ENCODE peak calls at places on chromosomes 5 and 9, in five cellular contexts. One of them, this sample, is unnamed.
A peak's percentile ranks its signal among the peaks of the same experiment; 100 is the strongest.

GRCh38 chr9:120486835-120487234 is 93.1 kb downstream of the CDK5RAP2 start:
- DNase-seq in kidney epithelial cell: no peak
- DNase-seq in left cardiac atrium: no peak
- DNase-seq in fibroblast of lung: no peak
- DNase-seq in MV-4-11: no peak
- DNase-seq in this sample: no peak

GRCh38 chr9:37010976-37011375 is 23.1 kb downstream of the PAX5 start:
- DNase-seq in kidney epithelial cell: no peak
- DNase-seq in left cardiac atrium: no peak
- DNase-seq in fibroblast of lung: no peak
- DNase-seq in MV-4-11: no peak
- DNase-seq in this sample: no peak

GRCh38 chr9:27393054-27393846 is 96.3 kb upstream of the EQTN start:
- DNase-seq in kidney epithelial cell: no peak
- DNase-seq in left cardiac atrium: no peak
- DNase-seq in fibroblast of lung: no peak
- DNase-seq in MV-4-11: no peak
- DNase-seq in this sample: no peak

GRCh38 chr5:9621379-9621903 is 8.7 kb downstream of the TAS2R1 start:
- DNase-seq in kidney epithelial cell: no peak
- DNase-seq in left cardiac atrium: no peak
- DNase-seq in fibroblast of lung: peak; percentile 74
- DNase-seq in MV-4-11: no peak
- DNase-seq in this sample: no peak

GRCh38 chr5:142807378-142807911 is 37.3 kb downstream of the ARHGAP26 start:
- DNase-seq in kidney epithelial cell: no peak
- DNase-seq in left cardiac atrium: peak; percentile 57
- DNase-seq in fibroblast of lung: no peak
- DNase-seq in MV-4-11: peak; percentile 83
- DNase-seq in this sample: no peak

GRCh38 chr9:36190388-36191289 is at the start of gene CLTA:
- DNase-seq in kidney epithelial cell: peak; percentile 95
- DNase-seq in left cardiac atrium: peak; percentile 97
- DNase-seq in fibroblast of lung: peak; percentile 99
- DNase-seq in MV-4-11: peak; percentile 99
- DNase-seq in this sample: peak; percentile 97

GRCh38 chr9:77488439-77489126 is 159.5 kb downstream of the GNA14 start:
- DNase-seq in kidney epithelial cell: no peak
- DNase-seq in left cardiac atrium: no peak
- DNase-seq in fibroblast of lung: no peak
- DNase-seq in MV-4-11: no peak
- DNase-seq in this sample: no peak

GRCh38 chr5:61866930-61867329 is 439.1 kb upstream of the KIF2A start:
- DNase-seq in kidney epithelial cell: peak; percentile 52
- DNase-seq in left cardiac atrium: no peak
- DNase-seq in fibroblast of lung: peak; percentile 90
- DNase-seq in MV-4-11: peak; percentile 84
- DNase-seq in this sample: peak; percentile 80

GRCh38 chr9:93156475-93157008 is 22.5 kb upstream of the NINJ1 start:
- DNase-seq in kidney epithelial cell: no peak
- DNase-seq in left cardiac atrium: no peak
- DNase-seq in fibroblast of lung: no peak
- DNase-seq in MV-4-11: no peak
- DNase-seq in this sample: no peak

GRCh38 chr5:71586052-71586940 is 844 bp upstream of the MCCC2 start:
- DNase-seq in kidney epithelial cell: no peak
- DNase-seq in left cardiac atrium: no peak
- DNase-seq in fibroblast of lung: peak; percentile 33
- DNase-seq in MV-4-11: peak; percentile 53
- DNase-seq in this sample: no peak

GRCh38 chr5:9498541-9499497 is 47.1 kb downstream of the SEMA5A start:
- DNase-seq in kidney epithelial cell: no peak
- DNase-seq in left cardiac atrium: no peak
- DNase-seq in fibroblast of lung: no peak
- DNase-seq in MV-4-11: no peak
- DNase-seq in this sample: no peak

GRCh38 chr5:78591227-78591626 is 57.3 kb downstream of the LHFPL2 start:
- DNase-seq in kidney epithelial cell: peak; percentile 31
- DNase-seq in left cardiac atrium: no peak
- DNase-seq in fibroblast of lung: peak; percentile 90
- DNase-seq in MV-4-11: no peak
- DNase-seq in this sample: peak; percentile 70

GRCh38 chr5:63125862-63126261 is 547.2 kb downstream of the LRRC70 start:
- DNase-seq in kidney epithelial cell: no peak
- DNase-seq in left cardiac atrium: no peak
- DNase-seq in fibroblast of lung: peak; percentile 75
- DNase-seq in MV-4-11: peak; percentile 36
- DNase-seq in this sample: no peak

GRCh38 chr5:97425511-97425910 is 242.5 kb upstream of the RIOK2 start:
- DNase-seq in kidney epithelial cell: no peak
- DNase-seq in left cardiac atrium: no peak
- DNase-seq in fibroblast of lung: peak; percentile 2
- DNase-seq in MV-4-11: no peak
- DNase-seq in this sample: no peak

GRCh38 chr5:109506556-109506955 is 96.8 kb upstream of the PJA2 start:
- DNase-seq in kidney epithelial cell: no peak
- DNase-seq in left cardiac atrium: no peak
- DNase-seq in fibroblast of lung: no peak
- DNase-seq in MV-4-11: peak; percentile 87
- DNase-seq in this sample: no peak

This sample was measured in epithelial cell of prostate.